ENCODE peak calls at places on chromosomes 7 and 10, in seven cellular contexts. S is occipital lobe, H is progenitor cell of endocrine pancreas, I is posterior vena cava, G is Kasumi-1, R is NCI-H2171, Y is epithelial cell of esophagus. T is an unnamed sample.

GRCh38 chr10:30455816-30456215 is 21.8 kb downstream of the MAP3K8 start:
- DNase-seq in S (no peak), H (no peak), I (no peak), G (no peak), R (no peak), Y (no peak), T (no peak)

GRCh38 chr10:75652136-75652535 is 220.7 kb downstream of the LRMDA start:
- DNase-seq in S (no peak), H (no peak), I (no peak), G (no peak), R (no peak), Y (no peak), T (no peak)

GRCh38 chr7:123472751-123473150 is 61.6 kb downstream of the IQUB start:
- DNase-seq in S (no peak), H (no peak), I (no peak), G (no peak), R (no peak), Y (no peak), T (no peak)

GRCh38 chr10:62562101-62562500 is 187.9 kb downstream of the ZNF365 start:
- DNase-seq in S (no peak), H (no peak), I (no peak), G (no peak), R (no peak), Y (no peak), T (peak)

GRCh38 chr7:46168671-46169383 is 247.8 kb upstream of the IGFBP3 start:
- DNase-seq in S (no peak), H (no peak), I (no peak), G (no peak), R (no peak), Y (peak), T (no peak)

GRCh38 chr10:104809288-104810090 is 168.4 kb downstream of the SORCS3 start:
- DNase-seq in S (no peak), H (no peak), I (no peak), G (no peak), R (no peak), Y (peak), T (no peak)

GRCh38 chr7:105010538-105011523 is 3.2 kb upstream of the KMT2E start:
- DNase-seq in S (no peak), H (no peak), I (no peak), G (no peak), R (no peak), Y (peak), T (no peak)

GRCh38 chr10:51397695-51398094 is 301.7 kb downstream of the CSTF2T start:
- DNase-seq in S (no peak), H (no peak), I (no peak), G (no peak), R (no peak), Y (peak), T (no peak)

GRCh38 chr10:6128591-6129383 is 40.0 kb downstream of the RBM17 start:
- DNase-seq in S (peak), H (no peak), I (no peak), G (peak), R (no peak), Y (peak), T (peak)

GRCh38 chr7:16660702-16661464 is 14.9 kb downstream of the BZW2 start:
- DNase-seq in S (no peak), H (no peak), I (no peak), G (no peak), R (no peak), Y (peak), T (peak)

GRCh38 chr7:55099086-55099831 is 80.4 kb downstream of the EGFR start:
- DNase-seq in S (no peak), H (no peak), I (no peak), G (no peak), R (peak), Y (peak), T (no peak)

GRCh38 chr7:57225666-57226065 is 93.4 kb upstream of the ZNF479 start:
- DNase-seq in S (no peak), H (no peak), I (no peak), G (no peak), R (no peak), Y (no peak), T (no peak)

GRCh38 chr7:147541261-147541660 is 1049.3 kb upstream of the C7orf33 start:
- DNase-seq in S (no peak), H (no peak), I (no peak), G (no peak), R (peak), Y (no peak), T (no peak)

GRCh38 chr7:8433477-8434289 is at the start of gene NXPH1:
- DNase-seq in S (no peak), H (peak), I (no peak), G (no peak), R (peak), Y (peak), T (no peak)

GRCh38 chr7:44980393-44981034 is 1.7 kb upstream of the MYO1G start:
- DNase-seq in S (no peak), H (no peak), I (no peak), G (peak), R (no peak), Y (peak), T (peak)

GRCh38 chr7:155805826-155806095 is 6.5 kb downstream of the SHH start:
- DNase-seq in S (no peak), H (no peak), I (no peak), G (no peak), R (no peak), Y (no peak), T (no peak)

GRCh38 chr7:75842836-75843446 is 29.3 kb upstream of the CCL24 start:
- DNase-seq in S (no peak), H (no peak), I (no peak), G (peak), R (no peak), Y (peak), T (peak)

GRCh38 chr7:94375167-94375566 is 19.5 kb upstream of the COL1A2 start:
- DNase-seq in S (no peak), H (no peak), I (peak), G (no peak), R (no peak), Y (peak), T (no peak)

GRCh38 chr7:132723506-132724081 is 147.3 kb upstream of the PLXNA4 start:
- DNase-seq in S (no peak), H (no peak), I (no peak), G (no peak), R (no peak), Y (no peak), T (no peak)

GRCh38 chr7:28358423-28358868 is 53.9 kb upstream of the CREB5 start:
- DNase-seq in S (no peak), H (no peak), I (no peak), G (no peak), R (no peak), Y (peak), T (no peak)

T was measured in MV-4-11.